ENCODE peak calls at places on chromosomes 13 and 19, in ten cellular contexts. E is HTR-8/SVneo; I is EH; Q is activated T-cell treated with anti-CD3 and anti-CD28 coated beads, Interleukin-2, amount 50 U/mL, for 4 hours; F is nucleus accumbens; J is amygdala; N is cardiac fibroblast; C is cardiac septum; Z is NCI-H2227 treated with DMSO at 0.1 percent for 48 hours; M is fibroblast of mammary gland. R is an unnamed sample.

GRCh38 chr19:4372630-4373367 is 27.5 kb downstream of the SH3GL1 start:
- DNase-seq in J (no peak), F (no peak), E (no peak), N (no peak), C (no peak), M (no peak), Q (no peak), Z (no peak), I (no peak), R (peak; percentile 41)

GRCh38 chr13:91946498-91947070 is 548.2 kb downstream of the GPC5 start:
- DNase-seq in I (no peak), F (peak; percentile 7), M (no peak), Z (peak; percentile 24), C (no peak), E (peak; percentile 8), N (peak; percentile 21), J (no peak), Q (no peak), R (no peak)

GRCh38 chr13:22883961-22884360 is 296.8 kb upstream of the SGCG start:
- DNase-seq in M (no peak), E (no peak), I (no peak), C (no peak), N (no peak), F (no peak), Z (no peak), Q (no peak), J (no peak), R (no peak)

GRCh38 chr13:73325351-73326214 is 266.8 kb downstream of the KLF5 start:
- DNase-seq in C (no peak), Q (no peak), M (no peak), I (peak; percentile 4), Z (no peak), J (no peak), N (no peak), E (no peak), F (no peak), R (no peak)

GRCh38 chr19:57241181-57241580 is 749 bp downstream of the ZNF805 start:
- DNase-seq in F (no peak), C (peak; percentile 49), J (no peak), M (peak; percentile 33), E (no peak), Z (peak; percentile 51), Q (no peak), I (peak; percentile 49), N (peak; percentile 51), R (no peak)

GRCh38 chr19:16067205-16067938 is 8.9 kb upstream of the TPM4 start:
- DNase-seq in N (peak; percentile 94), C (no peak), I (peak; percentile 89), E (no peak), Z (no peak), Q (no peak), J (peak; percentile 37), M (peak; percentile 90), F (peak; percentile 64), R (peak; percentile 91)

GRCh38 chr13:76522083-76522755 is 364.0 kb downstream of the KCTD12 start:
- DNase-seq in M (peak; percentile 35), J (no peak), N (peak; percentile 52), F (no peak), E (no peak), C (no peak), Z (no peak), I (peak; percentile 25), Q (no peak), R (no peak)

GRCh38 chr13:106008540-106008939 is 526.9 kb downstream of the EFNB2 start:
- DNase-seq in I (no peak), N (no peak), Z (no peak), M (no peak), Q (no peak), F (no peak), C (no peak), J (no peak), E (no peak), R (no peak)

GRCh38 chr13:49731766-49732165 is 40.5 kb upstream of the EBPL start:
- DNase-seq in J (no peak), Q (no peak), E (no peak), N (peak; percentile 67), F (no peak), Z (no peak), I (peak; percentile 87), C (no peak), M (peak; percentile 87), R (no peak)